ENCODE peak calls at places on chromosomes 3 and 15, in ten cellular contexts. P is ovary, S is upper lobe of right lung, Q is heart right ventricle, L is thyroid gland, O is lung, N is heart left ventricle, T is epithelial cell of esophagus, U is body of pancreas, Z is fibroblast of mammary gland. B is an unnamed sample.
A peak's percentile ranks its signal among the peaks of the same experiment; 100 is the strongest.

GRCh38 chr3:180421711-180422110 is 180.3 kb upstream of the TTC14 start:
- DNase-seq in P (no peak), S (no peak), Q (no peak), L (no peak), O (no peak), N (no peak), T (no peak), U (no peak), Z (peak; percentile 23), B (peak; percentile 9)

GRCh38 chr15:40313531-40314398 is 6.0 kb upstream of the PLCB2 start:
- DNase-seq in P (no peak), S (peak; percentile 77), Q (no peak), L (peak; percentile 95), O (peak; percentile 84), N (peak; percentile 52), T (peak; percentile 87), U (peak; percentile 90), Z (no peak), B (peak; percentile 84)

GRCh38 chr3:184399410-184399809 is 19.6 kb downstream of the CHRD start:
- DNase-seq in P (no peak), S (no peak), Q (peak; percentile 44), L (no peak), O (no peak), N (no peak), T (peak; percentile 44), U (no peak), Z (peak; percentile 95), B (peak; percentile 50)

GRCh38 chr15:25374143-25374542 is 64.7 kb downstream of the UBE3A start:
- DNase-seq in P (no peak), S (no peak), Q (no peak), L (no peak), O (no peak), N (no peak), T (no peak), U (no peak), Z (no peak), B (no peak)

GRCh38 chr3:55524565-55525244 is 37.6 kb upstream of the WNT5A start:
- DNase-seq in P (no peak), S (no peak), Q (no peak), L (no peak), O (no peak), N (no peak), T (peak; percentile 20), U (no peak), Z (peak; percentile 69), B (peak; percentile 54)

GRCh38 chr3:197298858-197299854 is 744 bp upstream of the DLG1 start:
- DNase-seq in P (peak; percentile 52), S (peak; percentile 86), Q (peak; percentile 14), L (peak; percentile 72), O (peak; percentile 66), N (peak; percentile 26), T (peak; percentile 81), U (peak; percentile 59), Z (no peak), B (no peak)

GRCh38 chr15:45130291-45131000 is 652 bp downstream of the DUOX1 start:
- DNase-seq in P (no peak), S (peak; percentile 63), Q (no peak), L (peak; percentile 37), O (no peak), N (no peak), T (peak; percentile 27), U (no peak), Z (no peak), B (no peak)

GRCh38 chr3:108472011-108472591 is 38.3 kb downstream of the MYH15 start:
- DNase-seq in P (no peak), S (no peak), Q (no peak), L (no peak), O (no peak), N (no peak), T (peak; percentile 91), U (no peak), Z (peak; percentile 97), B (peak; percentile 90)

GRCh38 chr15:92655178-92655995 is at the start of gene FAM174B:
- DNase-seq in P (peak; percentile 67), S (peak; percentile 82), Q (peak; percentile 21), L (peak; percentile 72), O (no peak), N (peak; percentile 50), T (peak; percentile 32), U (peak; percentile 75), Z (peak; percentile 7), B (no peak)

GRCh38 chr15:34318277-34319079 is 19.1 kb downstream of the SLC12A6 start:
- DNase-seq in P (peak; percentile 29), S (no peak), Q (peak; percentile 72), L (peak; percentile 79), O (peak; percentile 79), N (peak; percentile 71), T (peak; percentile 91), U (peak; percentile 73), Z (peak; percentile 79), B (peak; percentile 20)

GRCh38 chr3:191047930-191048329 is 151.1 kb upstream of the OSTN start:
- DNase-seq in P (no peak), S (no peak), Q (no peak), L (no peak), O (no peak), N (no peak), T (no peak), U (no peak), Z (peak; percentile 9), B (no peak)

GRCh38 chr3:50503947-50504346 is 513 bp upstream of the CACNA2D2 start:
- DNase-seq in P (peak; percentile 33), S (no peak), Q (no peak), L (no peak), O (no peak), N (no peak), T (no peak), U (no peak), Z (no peak), B (no peak)

GRCh38 chr15:85795320-85795668 is 569 bp upstream of the KLHL25 start:
- DNase-seq in P (no peak), S (no peak), Q (no peak), L (no peak), O (no peak), N (no peak), T (no peak), U (no peak), Z (no peak), B (no peak)

GRCh38 chr3:179546814-179547241 is 15.9 kb upstream of the ACTL6A start:
- DNase-seq in P (no peak), S (no peak), Q (no peak), L (no peak), O (no peak), N (no peak), T (peak; percentile 69), U (peak; percentile 65), Z (no peak), B (no peak)

GRCh38 chr3:23738946-23739345 is 66.8 kb upstream of the UBE2E1 start:
- DNase-seq in P (no peak), S (no peak), Q (no peak), L (no peak), O (no peak), N (no peak), T (peak; percentile 78), U (no peak), Z (peak; percentile 76), B (no peak)

DNA sequence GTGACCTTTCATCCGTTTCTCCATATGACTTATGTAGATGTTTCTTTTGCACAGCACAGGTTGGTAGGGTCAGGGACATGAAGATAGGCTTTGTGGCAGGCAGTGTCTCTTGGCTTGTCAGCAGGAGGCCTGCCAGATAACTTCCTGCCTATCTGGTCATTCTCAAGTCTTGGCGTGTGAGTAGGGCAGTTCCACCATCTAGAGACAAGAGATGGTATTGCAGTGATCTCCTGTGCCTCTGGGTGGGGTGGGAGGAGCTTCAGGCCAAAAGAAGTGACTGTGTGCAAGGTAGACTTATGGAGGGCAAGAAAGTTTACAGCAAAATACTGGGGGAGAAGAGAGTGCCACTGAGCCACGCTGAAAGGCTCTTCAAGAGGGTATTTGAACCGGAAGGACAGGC is 11.0 kb downstream of the TEX264 start:
- DNase-seq in P (peak; percentile 50), S (no peak), Q (peak; percentile 81), L (peak; percentile 63), O (peak; percentile 63), N (peak; percentile 78), T (peak; percentile 93), U (peak; percentile 73), Z (peak; percentile 90), B (peak; percentile 22)
- TF ChIP-seq CTCF in P (peak; percentile 72), S (peak; percentile 79), Q (peak; percentile 77), L (peak; percentile 73), O (peak; percentile 90), N (peak; percentile 83), T (peak; percentile 92), U (peak; percentile 78), Z (peak; percentile 92), B (peak; percentile 83)

GRCh38 chr3:58679451-58679850 is 12.9 kb upstream of the FAM3D start:
- DNase-seq in P (no peak), S (no peak), Q (no peak), L (no peak), O (no peak), N (no peak), T (no peak), U (no peak), Z (no peak), B (no peak)
- H3K4me3 ChIP-seq in P (no peak overlapping the region), S (no peak overlapping the region), Q (no peak overlapping the region), L (no peak overlapping the region), O (no peak overlapping the region), N (no peak overlapping the region), T (no peak overlapping the region), U (no peak overlapping the region), Z (no peak overlapping the region), B (no peak overlapping the region)

GRCh38 chr3:28786446-28786845 is 437.8 kb upstream of the AZI2 start:
- DNase-seq in P (no peak), S (no peak), Q (no peak), L (no peak), O (no peak), N (no peak), T (no peak), U (no peak), Z (no peak), B (no peak)
- TF ChIP-seq CTCF in P (no peak), S (no peak), Q (no peak), L (no peak), O (no peak), N (no peak), T (no peak), U (no peak), Z (no peak), B (no peak)

GRCh38 chr3:4773583-4773982 is 205.7 kb upstream of the BHLHE40 start:
- DNase-seq in P (no peak), S (no peak), Q (no peak), L (no peak), O (no peak), N (no peak), T (no peak), U (no peak), Z (no peak), B (no peak)

GRCh38 chr3:4776399-4776979 is 202.7 kb upstream of the BHLHE40 start:
- DNase-seq in P (no peak), S (no peak), Q (no peak), L (no peak), O (no peak), N (no peak), T (peak; percentile 80), U (no peak), Z (no peak), B (no peak)

GRCh38 chr3:4772171-4772804 is 206.9 kb upstream of the BHLHE40 start:
- DNase-seq in P (peak; percentile 76), S (peak; percentile 69), Q (peak; percentile 86), L (peak; percentile 34), O (peak; percentile 51), N (peak; percentile 82), T (peak; percentile 22), U (peak; percentile 96), Z (peak; percentile 82), B (peak; percentile 12)

GRCh38 chr3:4772858-4773257 is 206.4 kb upstream of the BHLHE40 start:
- DNase-seq in P (no peak), S (no peak), Q (no peak), L (no peak), O (no peak), N (no peak), T (no peak), U (peak; percentile 78), Z (no peak), B (no peak)

GRCh38 chr3:4774531-4774930 is 204.7 kb upstream of the BHLHE40 start:
- DNase-seq in P (no peak), S (no peak), Q (no peak), L (no peak), O (no peak), N (no peak), T (no peak), U (peak; percentile 86), Z (no peak), B (no peak)
- H3K4me3 ChIP-seq in P (no peak overlapping the region), S (no peak overlapping the region), Q (no peak overlapping the region), L (no peak overlapping the region), O (no peak overlapping the region), N (no peak overlapping the region), T (no peak overlapping the region), U (no peak overlapping the region), Z (no peak overlapping the region), B (no peak overlapping the region)

B was measured in retinal pigment epithelial cell.